ENCODE peak calls at places on chromosomes 3 and 15, in ten cellular contexts. N is ovary; S is A673; H is astrocyte of the spinal cord; R is adrenal gland; L is Peyer's patch; Z is fibroblast of the aortic adventitia; I is right cardiac atrium; V is SK-N-MC; O is CD4-positive, alpha-beta memory T cell. C is an unnamed sample.

GRCh38 chr3:148162132-148162531 is 535.6 kb upstream of the AGTR1 start:
- DNase-seq in L (no peak), N (no peak), O (no peak), Z (peak; percentile 11), H (peak; percentile 29), R (no peak), I (no peak), V (no peak), S (no peak), C (no peak)

GRCh38 chr3:174337227-174337626 is 521.9 kb upstream of the NAALADL2 start:
- DNase-seq in V (no peak), H (no peak), O (no peak), R (no peak), Z (no peak), S (no peak), N (no peak), I (no peak), L (no peak), C (no peak)

GRCh38 chr3:90026406-90026805 is 919.0 kb downstream of the EPHA3 start:
- DNase-seq in O (no peak), V (no peak), H (no peak), I (no peak), N (no peak), L (no peak), S (peak; percentile 14), Z (no peak), R (no peak), C (no peak)

GRCh38 chr15:79492065-79492464 is 59.9 kb downstream of the MINAR1 start:
- DNase-seq in N (no peak), R (no peak), H (no peak), Z (no peak), O (no peak), S (no peak), L (no peak), I (no peak), V (no peak), C (no peak)

GRCh38 chr3:154795582-154795981 is 284.5 kb upstream of the MME start:
- DNase-seq in I (no peak), O (no peak), L (no peak), V (no peak), Z (peak; percentile 79), N (no peak), R (no peak), S (no peak), H (peak; percentile 91), C (peak; percentile 69)

GRCh38 chr3:138862924-138863775 is 28.4 kb upstream of the PIK3CB start:
- DNase-seq in H (peak; percentile 70), S (peak; percentile 50), O (no peak), V (no peak), L (peak; percentile 76), R (peak; percentile 49), Z (peak; percentile 64), I (peak; percentile 57), N (peak; percentile 16), C (peak; percentile 88)

GRCh38 chr15:39534996-39535395 is 45.9 kb upstream of the THBS1 start:
- DNase-seq in L (no peak), V (no peak), O (no peak), I (no peak), H (no peak), R (no peak), Z (no peak), N (no peak), S (no peak), C (no peak)

GRCh38 chr3:187927565-187927964 is 182.3 kb upstream of the BCL6 start:
- DNase-seq in S (no peak), I (no peak), N (no peak), Z (no peak), V (no peak), R (no peak), L (no peak), O (no peak), H (no peak), C (no peak)

GRCh38 chr3:64892664-64893309 is 205.0 kb upstream of the ADAMTS9 start:
- DNase-seq in H (no peak), R (no peak), I (no peak), O (no peak), N (no peak), Z (no peak), S (no peak), V (no peak), L (no peak), C (no peak)

GRCh38 chr15:45891766-45892165 is 256.9 kb downstream of the SQOR start:
- DNase-seq in H (no peak), S (no peak), V (no peak), R (no peak), O (no peak), N (no peak), L (no peak), Z (no peak), I (peak; percentile 56), C (no peak)

GRCh38 chr15:65395567-65396185 is 17.9 kb upstream of the IGDCC3 start:
- DNase-seq in I (no peak), V (no peak), L (no peak), Z (no peak), O (no peak), N (no peak), S (no peak), H (no peak), R (no peak), C (no peak)
- H3K4me3 ChIP-seq in I (no peak overlapping the region), V (no peak overlapping the region), L (no peak overlapping the region), Z (no peak overlapping the region), O (no peak overlapping the region), N (no peak overlapping the region), S (no peak overlapping the region), H (no peak overlapping the region), R (no peak overlapping the region), C (no peak overlapping the region)

DNA sequence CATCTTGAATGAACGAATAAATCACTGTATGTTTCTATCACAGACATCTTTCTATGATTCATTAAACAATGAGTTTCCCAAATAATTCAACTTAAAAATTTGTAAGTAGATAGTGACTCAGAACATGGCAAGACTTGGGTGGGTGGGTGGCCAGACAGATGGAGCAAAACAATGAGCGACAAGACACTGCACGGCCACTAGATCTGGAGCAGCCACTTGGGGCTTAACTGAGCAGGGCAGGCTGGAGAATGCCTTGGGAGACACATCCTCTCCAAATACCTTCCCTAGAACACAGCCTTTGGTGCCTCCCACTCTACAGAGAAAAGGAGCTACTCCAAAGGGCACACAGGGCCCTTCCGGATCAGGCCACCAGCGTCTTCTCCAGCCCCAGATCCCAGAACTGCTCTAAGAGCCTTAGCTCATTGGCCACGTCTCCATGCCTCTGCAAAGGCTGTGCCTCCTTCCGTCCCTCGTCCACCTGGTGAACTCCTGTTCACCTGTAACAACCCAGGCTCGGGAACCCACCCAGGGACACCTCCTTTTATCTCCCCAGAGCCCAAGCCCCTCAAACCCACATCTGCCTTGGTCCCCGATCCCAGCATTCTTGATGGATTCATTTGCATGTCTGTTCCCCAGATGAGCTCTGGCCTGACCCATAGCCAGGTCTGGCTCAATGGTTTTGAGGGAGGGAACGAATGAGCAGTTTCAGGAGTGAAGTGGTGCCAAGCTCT is 134.9 kb upstream of the IQSEC1 start:
- DNase-seq in I (no peak), R (no peak), V (no peak), S (no peak), H (no peak), O (no peak), L (peak; percentile 15), N (no peak), Z (no peak), C (no peak)
- H3K4me3 ChIP-seq in I (no peak overlapping the region), R (no peak overlapping the region), V (no peak overlapping the region), S (no peak overlapping the region), H (no peak overlapping the region), O (no peak overlapping the region), L (no peak overlapping the region), N (no peak overlapping the region), Z (no peak overlapping the region), C (no peak overlapping the region)

GRCh38 chr3:34856577-34856976 is 782.7 kb upstream of the ARPP21 start:
- DNase-seq in S (peak; percentile 40), V (no peak), N (no peak), R (no peak), Z (no peak), O (no peak), L (no peak), I (no peak), H (no peak), C (no peak)

GRCh38 chr3:34859741-34860140 is 779.6 kb upstream of the ARPP21 start:
- DNase-seq in L (no peak), R (no peak), S (no peak), V (no peak), H (peak; percentile 77), Z (no peak), N (no peak), O (no peak), I (no peak), C (no peak)

GRCh38 chr3:34856081-34856480 is 783.2 kb upstream of the ARPP21 start:
- DNase-seq in I (no peak), N (no peak), V (no peak), Z (no peak), R (no peak), S (no peak), H (no peak), L (no peak), O (no peak), C (no peak)

GRCh38 chr3:34863485-34863884 is 775.8 kb upstream of the ARPP21 start:
- DNase-seq in S (no peak), N (no peak), R (no peak), L (no peak), O (no peak), H (no peak), Z (no peak), I (no peak), V (no peak), C (no peak)

DNA sequence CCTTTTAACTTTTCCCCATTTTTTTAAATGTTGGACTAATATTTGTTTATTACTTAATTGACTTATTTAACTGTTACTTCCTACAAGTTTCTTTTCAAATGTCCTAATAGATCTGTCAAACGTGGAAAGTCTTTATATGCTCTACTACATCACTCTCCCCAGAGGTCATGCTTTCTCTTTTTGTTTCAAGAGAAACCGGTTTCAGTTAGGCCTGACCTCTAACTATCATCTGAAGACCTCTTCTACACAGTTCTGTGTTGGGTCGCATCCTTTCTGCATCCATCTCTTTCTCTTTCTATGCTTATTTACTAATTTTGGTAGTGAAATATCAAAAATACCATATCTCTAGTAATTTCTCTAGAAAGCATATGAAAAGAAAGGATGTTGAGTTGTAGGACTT is 781.3 kb upstream of the ARPP21 start:
- DNase-seq in O (no peak), Z (no peak), L (no peak), H (no peak), S (no peak), N (no peak), R (no peak), I (no peak), V (no peak), C (no peak)
- H3K4me3 ChIP-seq in O (no peak overlapping the region), Z (no peak overlapping the region), L (no peak overlapping the region), H (no peak overlapping the region), S (no peak overlapping the region), N (no peak overlapping the region), R (no peak overlapping the region), I (no peak overlapping the region), V (no peak overlapping the region), C (no peak overlapping the region)

DNA sequence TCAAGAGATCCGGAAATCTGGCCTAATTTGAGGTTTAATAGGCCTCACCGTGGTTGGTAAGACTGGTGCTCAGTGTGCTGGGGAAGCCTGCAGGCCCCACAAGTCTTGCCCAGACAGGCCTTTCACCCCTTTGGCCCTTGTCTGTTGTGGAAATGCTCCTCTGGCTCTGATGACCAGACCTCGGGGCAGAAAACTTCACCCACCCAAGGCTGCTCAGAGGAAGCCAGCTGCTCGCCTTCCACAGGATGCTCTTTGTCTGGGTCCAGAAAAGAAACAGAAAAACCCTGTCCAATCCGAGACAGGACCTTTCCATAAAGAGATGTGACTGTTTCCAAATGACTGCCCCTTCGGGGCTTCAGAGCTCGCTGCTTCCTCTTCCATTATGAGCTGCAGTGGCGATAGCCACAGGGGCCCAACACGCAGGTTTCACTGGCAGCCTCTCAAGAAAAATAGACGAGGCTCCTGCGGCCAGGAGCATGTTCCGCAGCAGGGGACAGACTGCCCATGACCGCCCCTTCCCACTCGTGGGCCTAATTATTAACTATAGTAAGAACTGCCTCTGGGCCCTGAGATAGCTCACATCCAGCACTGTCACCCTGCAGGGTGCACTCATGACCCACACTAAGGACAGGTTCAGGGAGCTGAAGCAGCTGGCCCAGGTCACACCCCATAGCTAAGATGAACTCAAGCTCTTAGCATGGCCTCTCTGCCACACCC is 6.8 kb upstream of the SNX22 start:
- DNase-seq in I (no peak), O (no peak), L (no peak), N (no peak), V (no peak), Z (no peak), H (no peak), S (no peak), R (no peak), C (no peak)
- H3K4me3 ChIP-seq in I (no peak overlapping the region), O (no peak overlapping the region), L (no peak overlapping the region), N (no peak overlapping the region), V (no peak overlapping the region), Z (no peak overlapping the region), H (no peak overlapping the region), S (no peak overlapping the region), R (no peak overlapping the region), C (no peak overlapping the region)